ENCODE peak calls at places on chromosomes 4 and X, in ten cellular contexts. D is breast epithelium; A is activated T-helper 1 cell treated with anti-CD3 and anti-CD28 coated beads, Interleukin-12 subunit alpha, Interleukin-12 subunit beta, Interleukin-2, Interleukin-4 antibody, amounts not matched to agents 30 ng/mL and 10 ng/mL and 1 ng/mL, durations not matched to agents 14 hours and 24 hours and 36 hours; O is fibroblast of lung; Y is T-helper 2 cell; Z is myocyte; V is EH; L is activated CD8-positive, alpha-beta T cell treated with anti-CD3 and anti-CD28 coated beads, Interleukin-2, amount 10 ng/mL, durations not matched to agents 7 days and 5 days; M is NCI-H1694; G is stimulated activated CD4-positive, alpha-beta T cell treated with anti-CD3 and anti-CD28 coated beads, Interleukin-2, amount 100 ng/mL, for 48 hours. K is an unnamed sample.

GRCh38 chr4:178340468-178340867 is 898.2 kb upstream of the AGA start:
- DNase-seq in G (no peak), M (no peak), D (no peak), A (no peak), Z (no peak), O (no peak), Y (no peak), L (no peak), V (no peak), K (no peak)

GRCh38 chr4:84050014-84050413 is 449.1 kb downstream of the NKX6-1 start:
- DNase-seq in D (no peak), M (peak; percentile 25), L (no peak), G (no peak), Z (peak; percentile 5), Y (no peak), O (no peak), A (no peak), V (no peak), K (no peak)

GRCh38 chr4:184347251-184348239 is 126.8 kb downstream of the IRF2 start:
- DNase-seq in G (no peak), V (peak; percentile 34), Y (no peak), L (no peak), M (no peak), D (peak; percentile 30), A (no peak), Z (peak; percentile 31), O (peak; percentile 69), K (peak; percentile 95)

GRCh38 chr4:71415491-71415890 is 76.7 kb downstream of the SLC4A4 start:
- DNase-seq in V (peak; percentile 49), D (no peak), O (no peak), L (no peak), A (no peak), G (no peak), M (no peak), Z (no peak), Y (no peak), K (peak; percentile 8)

GRCh38 chrX:34642849-34643248 is 14.2 kb downstream of the TMEM47 start:
- DNase-seq in L (no peak), G (no peak), M (no peak), A (no peak), D (no peak), O (no peak), Y (no peak), Z (no peak), V (no peak), K (no peak)

GRCh38 chr4:83503974-83504373 is 19.1 kb upstream of the ABRAXAS1 start:
- DNase-seq in O (no peak), V (no peak), D (no peak), L (peak; percentile 48), G (no peak), Y (no peak), A (no peak), Z (no peak), M (no peak), K (no peak)

GRCh38 chr4:137558951-137559350 is 26.7 kb upstream of the PCDH18 start:
- DNase-seq in L (no peak), D (no peak), G (no peak), A (no peak), Y (no peak), V (peak; percentile 66), M (no peak), O (peak; percentile 56), Z (peak; percentile 54), K (peak; percentile 39)

GRCh38 chr4:121139533-121140222 is 24.4 kb downstream of the TNIP3 start:
- DNase-seq in D (no peak), G (no peak), Z (no peak), Y (no peak), L (no peak), V (peak; percentile 84), O (peak; percentile 44), M (no peak), A (no peak), K (peak; percentile 53)

GRCh38 chr4:143586080-143586479 is 72.6 kb downstream of the SMARCA5 start:
- DNase-seq in Z (no peak), G (no peak), A (no peak), V (peak; percentile 83), O (no peak), L (no peak), M (no peak), D (no peak), Y (no peak), K (no peak)

GRCh38 chr4:1939664-1940509 is 68.7 kb downstream of the NSD2 start:
- DNase-seq in M (no peak), D (no peak), V (peak; percentile 90), Z (peak; percentile 72), A (no peak), G (no peak), Y (no peak), L (no peak), O (peak; percentile 93), K (peak; percentile 79)

GRCh38 chr4:60020389-60020788 is 1179.7 kb upstream of the ADGRL3 start:
- DNase-seq in O (no peak), Y (no peak), G (no peak), V (no peak), A (no peak), D (no peak), M (no peak), L (no peak), Z (no peak), K (no peak)

GRCh38 chrX:15073313-15073712 is 196.6 kb downstream of the ASB9 start:
- DNase-seq in V (no peak), Y (no peak), G (no peak), Z (no peak), A (no peak), D (no peak), O (no peak), M (no peak), L (no peak), K (no peak)

GRCh38 chrX:107751127-107751526 is 24.5 kb downstream of the TSC22D3 start:
- DNase-seq in O (no peak), Z (no peak), L (no peak), V (no peak), G (no peak), M (no peak), D (no peak), Y (no peak), A (no peak), K (no peak)

GRCh38 chr4:138445098-138445497 is 202.9 kb upstream of the SLC7A11 start:
- DNase-seq in D (no peak), M (no peak), G (no peak), A (no peak), L (no peak), O (peak; percentile 1), Y (no peak), Z (peak; percentile 22), V (peak; percentile 86), K (no peak)

GRCh38 chr4:13546855-13547562 is 2.7 kb upstream of the NKX3-2 start:
- DNase-seq in G (no peak), Z (no peak), A (no peak), L (no peak), Y (no peak), O (no peak), V (no peak), M (no peak), D (no peak), K (peak; percentile 31)

GRCh38 chr4:184384056-184384809 is 90.1 kb downstream of the IRF2 start:
- DNase-seq in M (no peak), G (no peak), A (no peak), L (peak; percentile 58), D (peak; percentile 43), O (peak; percentile 99), Y (no peak), Z (peak; percentile 92), V (peak; percentile 92), K (peak; percentile 95)

GRCh38 chrX:80216086-80216485 is 201.5 kb downstream of the TBX22 start:
- DNase-seq in A (no peak), Y (no peak), Z (peak; percentile 0), L (no peak), G (no peak), V (peak; percentile 0), D (no peak), O (no peak), M (no peak), K (peak; percentile 73)

GRCh38 chrX:17595456-17596035 is 141.7 kb upstream of the SCML1 start:
- DNase-seq in G (no peak), V (peak; percentile 84), D (no peak), Y (no peak), M (no peak), A (no peak), Z (no peak), L (no peak), O (peak; percentile 52), K (peak; percentile 73)

GRCh38 chrX:136397001-136397400 is 90.7 kb upstream of the BRS3 start:
- DNase-seq in A (no peak), G (no peak), L (no peak), D (no peak), Z (no peak), Y (no peak), V (peak; percentile 0), O (no peak), M (no peak), K (peak; percentile 18)

GRCh38 chrX:68989865-68990606 is 161.2 kb downstream of the EFNB1 start:
- DNase-seq in M (no peak), L (no peak), Y (no peak), D (no peak), V (peak; percentile 86), Z (peak; percentile 17), O (peak; percentile 90), A (no peak), G (no peak), K (peak; percentile 10)

GRCh38 chr4:149914521-149915115 is 99.0 kb upstream of the IQCM start:
- DNase-seq in M (peak; percentile 49), V (peak; percentile 73), A (no peak), Y (no peak), O (peak; percentile 63), D (no peak), L (peak; percentile 41), Z (peak; percentile 55), G (peak; percentile 36), K (peak; percentile 61)

GRCh38 chrX:123081766-123082165 is 102.3 kb upstream of the GRIA3 start:
- DNase-seq in A (no peak), G (no peak), Y (no peak), V (peak; percentile 48), D (no peak), L (no peak), M (no peak), Z (no peak), O (no peak), K (peak; percentile 69)

GRCh38 chr4:19254476-19254875 is 997.2 kb upstream of the SLIT2 start:
- DNase-seq in M (no peak), Z (no peak), O (peak; percentile 21), Y (no peak), G (no peak), A (no peak), L (no peak), V (peak; percentile 58), D (no peak), K (no peak)

GRCh38 chr4:36088542-36088941 is 155.8 kb downstream of the ARAP2 start:
- DNase-seq in D (no peak), O (no peak), M (peak; percentile 51), L (no peak), A (no peak), V (no peak), Z (no peak), G (no peak), Y (no peak), K (no peak)

GRCh38 chr4:175953960-175954521 is 111.6 kb upstream of the WDR17 start:
- DNase-seq in O (no peak), Y (no peak), A (no peak), Z (no peak), D (no peak), M (no peak), G (no peak), V (peak; percentile 3), L (no peak), K (peak; percentile 11)

GRCh38 chrX:104564921-104565703 is 887 bp upstream of the IL1RAPL2 start:
- DNase-seq in O (no peak), L (no peak), Z (no peak), M (no peak), A (no peak), V (no peak), Y (no peak), G (no peak), D (no peak), K (peak; percentile 11)

GRCh38 chrX:131821945-131822622 is 201.0 kb upstream of the STK26 start:
- DNase-seq in M (no peak), V (no peak), Z (no peak), D (peak; percentile 82), O (no peak), A (no peak), Y (no peak), G (no peak), L (no peak), K (no peak)

GRCh38 chr4:38411092-38411491 is 252.9 kb upstream of the KLF3 start:
- DNase-seq in M (no peak), D (no peak), L (no peak), Y (no peak), A (no peak), G (peak; percentile 7), O (no peak), V (no peak), Z (peak; percentile 44), K (peak; percentile 22)

K was measured in epithelial cell of esophagus.